ENCODE peak calls at places on chromosomes 6 and 20, in six cellular contexts. C, T, F, O, Z and S are unnamed samples.

GRCh38 chr20:24418731-24419130 is 50.7 kb upstream of the SYNDIG1 start:
- DNase-seq in C (no peak), F (no peak), Z (no peak), O (no peak), T (no peak), S (no peak)

GRCh38 chr6:20819774-20820400 is 285.6 kb downstream of the CDKAL1 start:
- DNase-seq in O (no peak), Z (no peak), T (no peak), C (no peak), F (no peak), S (no peak)

GRCh38 chr6:44480097-44480539 is 92.6 kb downstream of the CDC5L start:
- DNase-seq in C (no peak), Z (no peak), F (no peak), O (no peak), T (no peak), S (no peak)

GRCh38 chr6:79269877-79270276 is 35.4 kb upstream of the HMGN3 start:
- DNase-seq in Z (no peak), T (no peak), C (no peak), O (peak; percentile 43), F (no peak), S (peak; percentile 82)

GRCh38 chr20:25470045-25470444 is 62.6 kb downstream of the GINS1 start:
- DNase-seq in O (peak; percentile 25), F (no peak), T (no peak), C (peak; percentile 76), Z (peak; percentile 30), S (peak; percentile 12)

GRCh38 chr6:53765270-53765669 is 29.5 kb upstream of the LRRC1 start:
- DNase-seq in T (no peak), F (no peak), C (no peak), O (peak; percentile 1), Z (no peak), S (no peak)

GRCh38 chr20:61871913-61872312 is 193.8 kb downstream of the TAF4 start:
- DNase-seq in Z (no peak), C (no peak), T (no peak), F (no peak), O (no peak), S (no peak)

GRCh38 chr6:3912366-3913076 is 63.3 kb downstream of the FAM50B start:
- DNase-seq in T (no peak), F (no peak), O (peak; percentile 14), Z (no peak), C (no peak), S (no peak)

GRCh38 chr6:34182751-34183531 is 37.1 kb upstream of the GRM4 start:
- DNase-seq in O (no peak), C (peak; percentile 75), Z (no peak), F (no peak), T (no peak), S (no peak)

GRCh38 chr20:48574383-48574782 is 253.4 kb downstream of the PREX1 start:
- DNase-seq in O (no peak), T (no peak), C (no peak), Z (no peak), F (no peak), S (no peak)

GRCh38 chr6:106910999-106911949 is 63.3 kb downstream of the CD24 start:
- DNase-seq in O (no peak), C (no peak), T (no peak), Z (no peak), F (no peak), S (no peak)

GRCh38 chr20:2671977-2672376 is 8.0 kb upstream of the IDH3B start:
- DNase-seq in C (no peak), F (no peak), Z (no peak), T (no peak), O (no peak), S (no peak)

GRCh38 chr6:32092760-32093497 is 16.2 kb downstream of the TNXB start:
- DNase-seq in T (peak; percentile 39), C (peak; percentile 5), Z (no peak), O (peak; percentile 84), F (no peak), S (no peak)

DNA sequence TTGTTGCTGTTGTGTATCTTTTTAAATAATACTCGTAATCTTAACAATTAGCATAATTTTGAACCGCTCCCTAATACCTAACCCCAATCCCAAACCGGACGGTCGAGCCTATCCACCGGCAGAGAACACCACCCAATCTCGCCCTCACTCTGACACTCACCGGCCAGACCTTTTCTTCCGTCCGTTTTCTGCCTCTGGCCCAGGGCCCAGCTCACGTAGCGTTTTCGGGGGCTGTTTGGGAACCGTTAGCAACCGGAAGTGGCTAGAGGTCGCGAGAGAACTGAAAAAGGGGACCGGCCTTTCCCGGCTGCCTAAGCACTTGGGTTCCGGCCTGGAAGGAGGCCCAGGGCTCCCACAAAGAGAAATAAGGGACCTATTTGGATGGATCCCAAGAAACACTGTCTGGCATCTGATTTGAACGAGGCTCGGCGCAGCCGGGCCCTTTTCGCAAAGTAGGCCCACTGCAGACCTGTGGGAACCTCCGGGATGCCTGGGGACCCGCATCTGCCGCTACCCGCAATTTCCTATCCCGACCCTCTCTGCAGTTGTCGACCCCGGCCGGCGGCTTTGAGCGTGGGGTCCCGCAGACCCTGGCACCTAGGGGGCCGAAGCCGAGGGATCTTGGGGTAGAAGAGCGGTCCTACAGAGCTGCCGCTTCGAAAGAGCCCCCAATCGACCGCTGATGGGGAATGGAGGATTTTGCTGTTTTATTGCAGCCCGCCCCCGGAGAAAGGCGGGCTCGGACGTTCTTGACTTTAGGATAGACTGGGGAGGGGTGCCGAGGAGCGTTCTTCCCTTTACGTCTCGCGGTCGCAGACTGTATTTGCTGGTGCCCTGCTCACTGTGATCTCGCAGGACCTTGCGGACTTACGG is 4.9 kb upstream of the ZKSCAN8 start:
- DNase-seq in C (peak; percentile 70), F (peak; percentile 90), O (peak; percentile 96), T (peak; percentile 96), Z (peak; percentile 82), S (peak; percentile 92)
- TF ChIP-seq CTCF in C (no peak), F (no peak), O (no peak), T (no peak), Z (no peak), S (no peak)

GRCh38 chr6:12039540-12040459 is 27.7 kb downstream of the HIVEP1 start:
- DNase-seq in F (no peak), T (no peak), C (no peak), Z (no peak), O (no peak), S (no peak)
- TF ChIP-seq CTCF in F (no peak), T (no peak), C (no peak), Z (no peak), O (peak; percentile 25), S (peak; percentile 10)

GRCh38 chr6:99146716-99147115 is 199.0 kb upstream of the FBXL4 start:
- DNase-seq in Z (no peak), T (no peak), C (no peak), O (no peak), F (no peak), S (no peak)
- TF ChIP-seq CTCF in Z (no peak), T (no peak), C (no peak), O (no peak), F (no peak), S (no peak)

DNA sequence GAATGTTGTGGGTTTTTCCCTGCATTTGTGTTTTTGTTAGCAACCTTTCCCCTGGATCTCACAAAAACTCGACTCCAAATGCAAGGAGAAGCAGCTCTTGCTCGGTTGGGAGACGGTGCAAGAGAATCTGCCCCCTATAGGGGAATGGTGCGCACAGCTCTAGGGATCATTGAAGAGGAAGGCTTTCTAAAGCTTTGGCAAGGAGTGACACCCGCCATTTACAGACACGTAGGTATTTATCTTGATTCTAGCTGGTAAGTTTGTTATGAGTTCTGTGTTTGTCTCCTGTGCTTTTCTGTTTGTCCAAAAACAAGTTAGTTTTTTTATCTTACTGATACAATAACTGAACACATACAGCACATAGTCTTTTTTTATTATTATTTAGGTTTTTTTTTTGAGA is 3.0 kb downstream of the SLC25A27 start:
- DNase-seq in T (no peak), Z (peak; percentile 37), C (no peak), O (no peak), F (no peak), S (no peak)
- TF ChIP-seq CTCF in T (peak; percentile 10), Z (peak; percentile 58), C (no peak), O (no peak), F (no peak), S (peak; percentile 45)

GRCh38 chr6:84280639-84281038 is 53.2 kb upstream of the CEP162 start:
- DNase-seq in Z (no peak), F (no peak), C (no peak), O (no peak), T (no peak), S (no peak)

GRCh38 chr6:84282566-84282965 is 55.1 kb upstream of the CEP162 start:
- DNase-seq in C (no peak), F (no peak), O (peak; percentile 1), T (no peak), Z (no peak), S (no peak)

GRCh38 chr6:84280030-84280429 is 52.6 kb upstream of the CEP162 start:
- DNase-seq in T (no peak), Z (no peak), F (no peak), C (no peak), O (peak; percentile 23), S (no peak)

DNA sequence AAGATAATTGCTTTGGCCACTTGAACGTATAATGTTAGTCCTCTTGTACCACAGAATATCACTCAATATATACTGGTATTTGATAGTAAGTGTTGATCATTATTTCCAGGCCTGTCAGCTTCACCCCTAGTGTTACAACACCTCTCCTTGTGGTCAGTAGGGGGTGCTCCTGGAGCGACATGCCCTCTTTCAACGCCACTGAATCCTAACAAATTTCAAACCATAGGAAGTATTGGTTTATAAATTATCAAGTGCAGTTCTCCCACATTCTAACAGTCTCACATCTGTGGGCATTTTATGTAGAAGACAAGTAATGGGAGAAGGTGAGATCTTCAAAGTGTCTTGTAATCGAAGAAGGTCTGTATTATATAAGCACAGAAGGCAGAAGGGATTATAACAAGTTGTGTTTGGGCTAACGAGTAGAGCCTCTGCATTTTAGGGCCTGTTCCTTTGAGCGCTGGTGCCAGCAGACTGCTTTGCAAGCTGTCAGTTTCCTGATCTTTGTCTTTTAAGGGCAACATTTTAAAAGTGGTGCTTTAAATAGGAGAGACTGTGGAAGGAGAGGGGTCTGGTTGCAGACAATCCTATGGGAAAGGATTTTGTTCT is 57.1 kb upstream of the CEP162 start:
- DNase-seq in C (peak; percentile 23), O (peak; percentile 2), T (no peak), Z (no peak), F (no peak), S (no peak)
- TF ChIP-seq CTCF in C (peak; percentile 9), O (peak; percentile 34), T (peak; percentile 13), Z (peak; percentile 62), F (no peak), S (peak; percentile 18)